ENCODE peak calls at places on chromosomes 7 and 10, in nine cellular contexts. One of them, this sample, is unnamed.

GRCh38 chr7:128137096-128137655 is 103.9 kb upstream of the LEP start:
- DNase-seq in cardiac muscle cell: no peak
- DNase-seq in H7: no peak
- DNase-seq in dorsolateral prefrontal cortex: no peak
- DNase-seq in endodermal cell: no peak
- DNase-seq in stimulated activated CD4-positive, alpha-beta T cell treated with anti-CD3 and anti-CD28 coated beads, Interleukin-1b, Interleukin-23, amount 100 ng/mL, for 24 hours: no peak
- DNase-seq in astrocyte of the spinal cord: peak
- DNase-seq in activated gamma-delta T cell treated with Interleukin-2 at 50 U/mL for 16 hours: no peak
- DNase-seq in retina: no peak
- DNase-seq in this sample: no peak

GRCh38 chr10:76649723-76650127 is 987.9 kb downstream of the KCNMA1 start:
- DNase-seq in dorsolateral prefrontal cortex: no peak
- DNase-seq in H7: no peak
- DNase-seq in activated gamma-delta T cell treated with Interleukin-2 at 50 U/mL for 16 hours: no peak
- DNase-seq in endodermal cell: no peak
- DNase-seq in cardiac muscle cell: no peak
- DNase-seq in astrocyte of the spinal cord: peak
- DNase-seq in stimulated activated CD4-positive, alpha-beta T cell treated with anti-CD3 and anti-CD28 coated beads, Interleukin-1b, Interleukin-23, amount 100 ng/mL, for 24 hours: no peak
- DNase-seq in retina: no peak
- DNase-seq in this sample: no peak

GRCh38 chr7:16027396-16027795 is 340.9 kb upstream of the MEOX2 start:
- DNase-seq in dorsolateral prefrontal cortex: no peak
- DNase-seq in astrocyte of the spinal cord: no peak
- DNase-seq in cardiac muscle cell: no peak
- DNase-seq in H7: no peak
- DNase-seq in activated gamma-delta T cell treated with Interleukin-2 at 50 U/mL for 16 hours: no peak
- DNase-seq in stimulated activated CD4-positive, alpha-beta T cell treated with anti-CD3 and anti-CD28 coated beads, Interleukin-1b, Interleukin-23, amount 100 ng/mL, for 24 hours: no peak
- DNase-seq in retina: no peak
- DNase-seq in endodermal cell: no peak
- DNase-seq in this sample: no peak

GRCh38 chr7:139915301-139915863 is 86.3 kb downstream of the TBXAS1 start:
- DNase-seq in activated gamma-delta T cell treated with Interleukin-2 at 50 U/mL for 16 hours: no peak
- DNase-seq in stimulated activated CD4-positive, alpha-beta T cell treated with anti-CD3 and anti-CD28 coated beads, Interleukin-1b, Interleukin-23, amount 100 ng/mL, for 24 hours: no peak
- DNase-seq in cardiac muscle cell: no peak
- DNase-seq in astrocyte of the spinal cord: peak
- DNase-seq in endodermal cell: no peak
- DNase-seq in dorsolateral prefrontal cortex: no peak
- DNase-seq in retina: no peak
- DNase-seq in H7: no peak
- DNase-seq in this sample: no peak

GRCh38 chr10:71028066-71028465 is 139.7 kb upstream of the PCBD1 start:
- DNase-seq in cardiac muscle cell: no peak
- DNase-seq in retina: no peak
- DNase-seq in dorsolateral prefrontal cortex: no peak
- DNase-seq in stimulated activated CD4-positive, alpha-beta T cell treated with anti-CD3 and anti-CD28 coated beads, Interleukin-1b, Interleukin-23, amount 100 ng/mL, for 24 hours: no peak
- DNase-seq in endodermal cell: no peak
- DNase-seq in H7: no peak
- DNase-seq in astrocyte of the spinal cord: no peak
- DNase-seq in activated gamma-delta T cell treated with Interleukin-2 at 50 U/mL for 16 hours: no peak
- DNase-seq in this sample: no peak

GRCh38 chr10:73774637-73775036 is 7.2 kb upstream of the CHCHD1 start:
- DNase-seq in astrocyte of the spinal cord: no peak
- DNase-seq in retina: no peak
- DNase-seq in cardiac muscle cell: peak
- DNase-seq in dorsolateral prefrontal cortex: no peak
- DNase-seq in endodermal cell: no peak
- DNase-seq in activated gamma-delta T cell treated with Interleukin-2 at 50 U/mL for 16 hours: no peak
- DNase-seq in stimulated activated CD4-positive, alpha-beta T cell treated with anti-CD3 and anti-CD28 coated beads, Interleukin-1b, Interleukin-23, amount 100 ng/mL, for 24 hours: no peak
- DNase-seq in H7: no peak
- DNase-seq in this sample: peak

GRCh38 chr7:154844955-154845354 is 158.0 kb downstream of the PAXIP1 start:
- DNase-seq in endodermal cell: no peak
- DNase-seq in H7: no peak
- DNase-seq in activated gamma-delta T cell treated with Interleukin-2 at 50 U/mL for 16 hours: no peak
- DNase-seq in dorsolateral prefrontal cortex: no peak
- DNase-seq in cardiac muscle cell: no peak
- DNase-seq in stimulated activated CD4-positive, alpha-beta T cell treated with anti-CD3 and anti-CD28 coated beads, Interleukin-1b, Interleukin-23, amount 100 ng/mL, for 24 hours: no peak
- DNase-seq in astrocyte of the spinal cord: no peak
- DNase-seq in retina: no peak
- DNase-seq in this sample: no peak

GRCh38 chr7:4729266-4729665 is 46.2 kb upstream of the AP5Z1 start:
- DNase-seq in H7: no peak
- DNase-seq in activated gamma-delta T cell treated with Interleukin-2 at 50 U/mL for 16 hours: no peak
- DNase-seq in dorsolateral prefrontal cortex: no peak
- DNase-seq in retina: no peak
- DNase-seq in astrocyte of the spinal cord: no peak
- DNase-seq in cardiac muscle cell: no peak
- DNase-seq in endodermal cell: no peak
- DNase-seq in stimulated activated CD4-positive, alpha-beta T cell treated with anti-CD3 and anti-CD28 coated beads, Interleukin-1b, Interleukin-23, amount 100 ng/mL, for 24 hours: no peak
- DNase-seq in this sample: no peak

GRCh38 chr10:323651-324293 is 188.5 kb downstream of the ZMYND11 start:
- DNase-seq in dorsolateral prefrontal cortex: peak
- DNase-seq in H7: peak
- DNase-seq in activated gamma-delta T cell treated with Interleukin-2 at 50 U/mL for 16 hours: peak
- DNase-seq in cardiac muscle cell: no peak
- DNase-seq in endodermal cell: no peak
- DNase-seq in astrocyte of the spinal cord: peak
- DNase-seq in stimulated activated CD4-positive, alpha-beta T cell treated with anti-CD3 and anti-CD28 coated beads, Interleukin-1b, Interleukin-23, amount 100 ng/mL, for 24 hours: peak
- DNase-seq in retina: no peak
- DNase-seq in this sample: peak

GRCh38 chr7:155950898-155951553 is 138.8 kb upstream of the SHH start:
- DNase-seq in activated gamma-delta T cell treated with Interleukin-2 at 50 U/mL for 16 hours: no peak
- DNase-seq in stimulated activated CD4-positive, alpha-beta T cell treated with anti-CD3 and anti-CD28 coated beads, Interleukin-1b, Interleukin-23, amount 100 ng/mL, for 24 hours: no peak
- DNase-seq in cardiac muscle cell: no peak
- DNase-seq in H7: no peak
- DNase-seq in astrocyte of the spinal cord: peak
- DNase-seq in retina: no peak
- DNase-seq in endodermal cell: no peak
- DNase-seq in dorsolateral prefrontal cortex: no peak
- DNase-seq in this sample: no peak

GRCh38 chr10:95505084-95505610 is 56.0 kb downstream of the SORBS1 start:
- DNase-seq in retina: no peak
- DNase-seq in H7: no peak
- DNase-seq in dorsolateral prefrontal cortex: no peak
- DNase-seq in astrocyte of the spinal cord: no peak
- DNase-seq in stimulated activated CD4-positive, alpha-beta T cell treated with anti-CD3 and anti-CD28 coated beads, Interleukin-1b, Interleukin-23, amount 100 ng/mL, for 24 hours: no peak
- DNase-seq in cardiac muscle cell: no peak
- DNase-seq in endodermal cell: no peak
- DNase-seq in activated gamma-delta T cell treated with Interleukin-2 at 50 U/mL for 16 hours: no peak
- DNase-seq in this sample: no peak

GRCh38 chr7:79377097-79377496 is 76.4 kb downstream of the MAGI2 start:
- DNase-seq in H7: no peak
- DNase-seq in dorsolateral prefrontal cortex: no peak
- DNase-seq in stimulated activated CD4-positive, alpha-beta T cell treated with anti-CD3 and anti-CD28 coated beads, Interleukin-1b, Interleukin-23, amount 100 ng/mL, for 24 hours: no peak
- DNase-seq in cardiac muscle cell: no peak
- DNase-seq in retina: no peak
- DNase-seq in endodermal cell: no peak
- DNase-seq in activated gamma-delta T cell treated with Interleukin-2 at 50 U/mL for 16 hours: no peak
- DNase-seq in astrocyte of the spinal cord: peak
- DNase-seq in this sample: no peak

GRCh38 chr10:92594194-92594593 is 1.3 kb downstream of the KIF11 start:
- DNase-seq in retina: no peak
- DNase-seq in cardiac muscle cell: no peak
- DNase-seq in H7: no peak
- DNase-seq in endodermal cell: no peak
- DNase-seq in activated gamma-delta T cell treated with Interleukin-2 at 50 U/mL for 16 hours: no peak
- DNase-seq in stimulated activated CD4-positive, alpha-beta T cell treated with anti-CD3 and anti-CD28 coated beads, Interleukin-1b, Interleukin-23, amount 100 ng/mL, for 24 hours: no peak
- DNase-seq in dorsolateral prefrontal cortex: no peak
- DNase-seq in astrocyte of the spinal cord: no peak
- DNase-seq in this sample: no peak

GRCh38 chr10:65341323-65341922 is 1584.4 kb upstream of the LRRTM3 start:
- DNase-seq in retina: no peak
- DNase-seq in H7: no peak
- DNase-seq in cardiac muscle cell: no peak
- DNase-seq in stimulated activated CD4-positive, alpha-beta T cell treated with anti-CD3 and anti-CD28 coated beads, Interleukin-1b, Interleukin-23, amount 100 ng/mL, for 24 hours: no peak
- DNase-seq in endodermal cell: no peak
- DNase-seq in astrocyte of the spinal cord: peak
- DNase-seq in dorsolateral prefrontal cortex: no peak
- DNase-seq in activated gamma-delta T cell treated with Interleukin-2 at 50 U/mL for 16 hours: no peak
- DNase-seq in this sample: no peak

GRCh38 chr10:34580214-34580613 is 234.9 kb downstream of the PARD3 start:
- DNase-seq in dorsolateral prefrontal cortex: no peak
- DNase-seq in astrocyte of the spinal cord: no peak
- DNase-seq in retina: no peak
- DNase-seq in cardiac muscle cell: no peak
- DNase-seq in activated gamma-delta T cell treated with Interleukin-2 at 50 U/mL for 16 hours: no peak
- DNase-seq in stimulated activated CD4-positive, alpha-beta T cell treated with anti-CD3 and anti-CD28 coated beads, Interleukin-1b, Interleukin-23, amount 100 ng/mL, for 24 hours: no peak
- DNase-seq in endodermal cell: no peak
- DNase-seq in H7: no peak
- DNase-seq in this sample: no peak

GRCh38 chr10:34250722-34251121 is 564.4 kb downstream of the PARD3 start:
- DNase-seq in dorsolateral prefrontal cortex: no peak
- DNase-seq in retina: no peak
- DNase-seq in activated gamma-delta T cell treated with Interleukin-2 at 50 U/mL for 16 hours: no peak
- DNase-seq in astrocyte of the spinal cord: no peak
- DNase-seq in cardiac muscle cell: no peak
- DNase-seq in endodermal cell: no peak
- DNase-seq in stimulated activated CD4-positive, alpha-beta T cell treated with anti-CD3 and anti-CD28 coated beads, Interleukin-1b, Interleukin-23, amount 100 ng/mL, for 24 hours: no peak
- DNase-seq in H7: no peak
- DNase-seq in this sample: no peak

GRCh38 chr10:61640876-61641275 is 21.9 kb upstream of the CABCOCO1 start:
- DNase-seq in activated gamma-delta T cell treated with Interleukin-2 at 50 U/mL for 16 hours: no peak
- DNase-seq in retina: no peak
- DNase-seq in endodermal cell: no peak
- DNase-seq in H7: no peak
- DNase-seq in cardiac muscle cell: no peak
- DNase-seq in stimulated activated CD4-positive, alpha-beta T cell treated with anti-CD3 and anti-CD28 coated beads, Interleukin-1b, Interleukin-23, amount 100 ng/mL, for 24 hours: no peak
- DNase-seq in astrocyte of the spinal cord: no peak
- DNase-seq in dorsolateral prefrontal cortex: no peak
- DNase-seq in this sample: no peak

GRCh38 chr10:70528726-70529362 is 50.3 kb downstream of the PALD1 start:
- DNase-seq in dorsolateral prefrontal cortex: no peak
- DNase-seq in cardiac muscle cell: peak
- DNase-seq in activated gamma-delta T cell treated with Interleukin-2 at 50 U/mL for 16 hours: no peak
- DNase-seq in retina: peak
- DNase-seq in H7: peak
- DNase-seq in astrocyte of the spinal cord: peak
- DNase-seq in endodermal cell: peak
- DNase-seq in stimulated activated CD4-positive, alpha-beta T cell treated with anti-CD3 and anti-CD28 coated beads, Interleukin-1b, Interleukin-23, amount 100 ng/mL, for 24 hours: no peak
- DNase-seq in this sample: no peak

This sample was measured in immature natural killer cell.